ENCODE peak calls at places on chromosomes 1 and 21, in six cellular contexts. U is kidney tubule cell; B is brain pericyte; L is stimulated activated CD4-positive, alpha-beta T cell treated with anti-CD3 and anti-CD28 coated beads, Interleukin-1b, Interleukin-23, amount 100 ng/mL, for 1 hour; D is NCI-H748 treated with DMSO at 0.1 percent for 48 hours; J is A549. R is an unnamed sample.

GRCh38 chr1:188642585-188643168 is 1813.9 kb downstream of the PLA2G4A start:
- DNase-seq in U (no peak), B (no peak), L (no peak), D (peak; percentile 18), J (no peak), R (no peak)

GRCh38 chr21:42562258-42562657 is 48.6 kb downstream of the SLC37A1 start:
- DNase-seq in U (no peak), B (no peak), L (no peak), D (no peak), J (no peak), R (no peak)

GRCh38 chr1:216437603-216438002 is 14.4 kb upstream of the USH2A start:
- DNase-seq in U (no peak), B (no peak), L (no peak), D (no peak), J (no peak), R (no peak)

GRCh38 chr1:21168444-21168843 is 8.3 kb downstream of the EIF4G3 start:
- DNase-seq in U (no peak), B (no peak), L (no peak), D (no peak), J (no peak), R (no peak)

GRCh38 chr1:3669421-3669821 is 17.1 kb downstream of the TP73 start:
- DNase-seq in U (no peak), B (no peak), L (no peak), D (no peak), J (no peak), R (no peak)

GRCh38 chr1:50972766-50973165 is 2.7 kb downstream of the CDKN2C start:
- DNase-seq in U (no peak), B (no peak), L (no peak), D (peak; percentile 14), J (no peak), R (no peak)

GRCh38 chr1:227317541-227318002 is 720 bp downstream of the CDC42BPA start:
- DNase-seq in U (peak; percentile 59), B (no peak), L (no peak), D (peak; percentile 8), J (peak; percentile 62), R (peak; percentile 72)

GRCh38 chr1:200891774-200892157 is 2.9 kb upstream of the INAVA start:
- DNase-seq in U (peak; percentile 52), B (no peak), L (no peak), D (no peak), J (no peak), R (no peak)

GRCh38 chr1:178337091-178337726 is 159.6 kb downstream of the CLEC20A start:
- DNase-seq in U (no peak), B (no peak), L (no peak), D (no peak), J (no peak), R (no peak)

GRCh38 chr21:14120091-14120734 is 90.5 kb downstream of the LIPI start:
- DNase-seq in U (peak; percentile 29), B (no peak), L (peak; percentile 7), D (no peak), J (no peak), R (peak; percentile 0)

GRCh38 chr1:206898089-206898908 is 1.1 kb downstream of the IL24 start:
- DNase-seq in U (peak; percentile 41), B (no peak), L (no peak), D (no peak), J (no peak), R (no peak)

GRCh38 chr1:219806642-219807041 is 121.7 kb downstream of the SLC30A10 start:
- DNase-seq in U (no peak), B (no peak), L (no peak), D (no peak), J (no peak), R (no peak)

GRCh38 chr1:29969576-29969975 is 733.3 kb downstream of the PTPRU start:
- DNase-seq in U (peak; percentile 47), B (no peak), L (no peak), D (no peak), J (no peak), R (no peak)

GRCh38 chr1:93845554-93846150 is 33.4 kb downstream of the DNTTIP2 start:
- DNase-seq in U (peak; percentile 86), B (no peak), L (no peak), D (no peak), J (peak; percentile 18), R (peak; percentile 36)

GRCh38 chr1:54474500-54475235 is 68.5 kb upstream of the SSBP3 start:
- DNase-seq in U (no peak), B (no peak), L (no peak), D (no peak), J (no peak), R (peak; percentile 53)

GRCh38 chr21:44618504-44618903 is 6.6 kb downstream of the KRTAP10-8 start:
- DNase-seq in U (peak; percentile 2), B (no peak), L (no peak), D (no peak), J (no peak), R (no peak)

GRCh38 chr1:19811206-19811851 is 3.8 kb downstream of the RNF186 start:
- DNase-seq in U (peak; percentile 50), B (no peak), L (no peak), D (no peak), J (peak; percentile 24), R (peak; percentile 53)

GRCh38 chr1:156828414-156829085 is 11.9 kb upstream of the SH2D2A start:
- DNase-seq in U (no peak), B (no peak), L (no peak), D (no peak), J (no peak), R (no peak)

GRCh38 chr1:67146539-67146938 is 11.8 kb upstream of the C1orf141 start:
- DNase-seq in U (no peak), B (no peak), L (no peak), D (no peak), J (no peak), R (no peak)

GRCh38 chr1:234531181-234532132 is 52.5 kb upstream of the TARBP1 start:
- DNase-seq in U (peak; percentile 72), B (no peak), L (no peak), D (no peak), J (no peak), R (no peak)

GRCh38 chr1:71717186-71717585 is 565.2 kb downstream of the NEGR1 start:
- DNase-seq in U (no peak), B (no peak), L (no peak), D (no peak), J (no peak), R (no peak)